ENCODE peak calls at places on chromosomes 1 and 21, in five cellular contexts. E, X, H, C and O are unnamed samples.

GRCh38 chr21:42091899-42092508 is 20.9 kb downstream of the UMODL1 start:
- DNase-seq in E (no peak), X (no peak), H (peak; percentile 68), C (no peak), O (peak; percentile 44)

GRCh38 chr21:16773206-16773605 is 739.6 kb upstream of the CXADR start:
- DNase-seq in E (peak; percentile 57), X (no peak), H (peak; percentile 2), C (peak; percentile 3), O (no peak)

GRCh38 chr1:214990619-214991018 is 91.9 kb upstream of the KCNK2 start:
- DNase-seq in E (peak; percentile 99), X (no peak), H (no peak), C (peak; percentile 84), O (no peak)

GRCh38 chr1:41358152-41358937 is 2.9 kb upstream of the FOXO6 start:
- DNase-seq in E (no peak), X (no peak), H (no peak), C (no peak), O (no peak)

GRCh38 chr1:115239148-115239820 is 98.8 kb downstream of the NGF start:
- DNase-seq in E (peak; percentile 76), X (no peak), H (no peak), C (no peak), O (no peak)

GRCh38 chr1:157302724-157303123 is 164.5 kb upstream of the ETV3 start:
- DNase-seq in E (no peak), X (no peak), H (no peak), C (no peak), O (no peak)

GRCh38 chr1:41399148-41399795 is 38.0 kb downstream of the FOXO6 start:
- DNase-seq in E (no peak), X (no peak), H (peak; percentile 60), C (no peak), O (peak; percentile 53)

GRCh38 chr1:186899577-186899976 is 70.8 kb downstream of the PLA2G4A start:
- DNase-seq in E (no peak), X (no peak), H (no peak), C (no peak), O (no peak)

GRCh38 chr1:3402258-3403010 is 52.0 kb upstream of the ARHGEF16 start:
- DNase-seq in E (no peak), X (no peak), H (no peak), C (no peak), O (no peak)

GRCh38 chr1:222466150-222466865 is 81.6 kb downstream of the HHIPL2 start:
- DNase-seq in E (no peak), X (no peak), H (no peak), C (no peak), O (no peak)

GRCh38 chr1:241352401-241352800 is 4.6 kb downstream of the RGS7 start:
- DNase-seq in E (no peak), X (no peak), H (no peak), C (no peak), O (no peak)

GRCh38 chr1:114345930-114346479 is 165.0 kb downstream of the TRIM33 start:
- DNase-seq in E (no peak), X (no peak), H (peak; percentile 60), C (no peak), O (peak; percentile 77)

GRCh38 chr1:212267460-212267859 is 17.8 kb upstream of the PPP2R5A start:
- DNase-seq in E (no peak), X (no peak), H (no peak), C (no peak), O (no peak)

GRCh38 chr21:44871576-44872265 is 1.8 kb downstream of the PTTG1IP start:
- DNase-seq in E (peak; percentile 77), X (no peak), H (no peak), C (peak; percentile 88), O (no peak)

GRCh38 chr1:9724706-9725476 is 73.4 kb downstream of the PIK3CD start:
- DNase-seq in E (peak; percentile 47), X (no peak), H (peak; percentile 82), C (peak; percentile 57), O (peak; percentile 89)

GRCh38 chr1:15445390-15446122 is 7.3 kb downstream of the CTRC start:
- DNase-seq in E (no peak), X (no peak), H (no peak), C (no peak), O (no peak)

GRCh38 chr1:207711285-207711684 is 40.6 kb upstream of the CD46 start:
- DNase-seq in E (peak; percentile 18), X (no peak), H (peak; percentile 83), C (peak; percentile 45), O (peak; percentile 73)

GRCh38 chr1:233327938-233328660 is 575 bp downstream of the MAP3K21 start:
- DNase-seq in E (no peak), X (peak; percentile 24), H (peak; percentile 60), C (peak; percentile 9), O (peak; percentile 50)

GRCh38 chr1:98783821-98784220 is 122.3 kb downstream of the SNX7 start:
- DNase-seq in E (no peak), X (no peak), H (peak; percentile 55), C (no peak), O (peak; percentile 50)

GRCh38 chr1:48859429-48859828 is 82.7 kb upstream of the BEND5 start:
- DNase-seq in E (no peak), X (no peak), H (no peak), C (no peak), O (no peak)

GRCh38 chr1:106620521-106620954 is 435.9 kb upstream of the PRMT6 start:
- DNase-seq in E (no peak), X (no peak), H (no peak), C (no peak), O (no peak)

GRCh38 chr1:75908717-75909152 is 23.5 kb downstream of the ASB17 start:
- DNase-seq in E (peak; percentile 50), X (peak; percentile 38), H (peak; percentile 79), C (peak; percentile 64), O (peak; percentile 52)

GRCh38 chr1:32540589-32540988 is 1.4 kb downstream of the ZBTB8A start:
- DNase-seq in E (no peak), X (no peak), H (peak; percentile 96), C (peak; percentile 5), O (no peak)

GRCh38 chr21:45072166-45072962 is 2.0 kb upstream of the ADARB1 start:
- DNase-seq in E (no peak), X (no peak), H (no peak), C (no peak), O (no peak)

GRCh38 chr1:45327644-45328515 is 1.2 kb downstream of the HPDL start:
- DNase-seq in E (no peak), X (no peak), H (peak; percentile 70), C (no peak), O (peak; percentile 56)
- H2AK5ac ChIP-seq in E (no peak overlapping the region), X (peak overlapping the region; percentile 48), H (peak overlapping the region; percentile 64), C (no peak overlapping the region), O (no peak overlapping the region)

GRCh38 chr1:203188686-203189232 is 2.3 kb upstream of the CHI3L1 start:
- DNase-seq in E (no peak), X (no peak), H (no peak), C (no peak), O (no peak)
- H2BK15ac ChIP-seq in E (no peak overlapping the region), X (no peak overlapping the region), H (no peak overlapping the region), C (no peak overlapping the region), O (no peak overlapping the region)

DNA sequence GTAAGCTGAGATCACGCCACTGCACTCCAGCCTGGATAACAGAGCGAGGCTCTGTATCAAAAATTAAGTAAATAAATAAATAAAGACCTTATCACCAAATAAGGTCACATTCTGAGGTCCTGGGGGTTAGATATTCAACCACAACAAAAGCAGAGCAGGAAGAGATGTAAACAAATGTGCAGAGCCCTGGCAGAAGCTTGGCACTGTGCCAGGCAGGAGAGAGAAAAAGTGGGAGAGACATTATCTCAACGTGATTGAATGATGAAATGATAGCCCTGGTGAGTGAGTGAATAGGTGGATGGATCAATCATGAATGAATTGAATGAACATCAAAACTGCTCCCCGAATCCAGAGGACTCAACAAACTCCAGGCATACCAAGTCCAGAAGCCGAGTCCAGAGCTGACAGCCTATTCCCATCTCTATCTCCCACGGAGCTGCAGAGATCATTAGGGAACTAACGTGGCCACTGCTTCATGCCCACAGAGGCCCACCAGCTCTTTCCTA is 150.7 kb downstream of the TOMM20 start:
- DNase-seq in E (no peak), X (no peak), H (no peak), C (no peak), O (no peak)
- H2AK5ac ChIP-seq in E (peak overlapping the region; percentile 93), X (no peak overlapping the region), H (no peak overlapping the region), C (peak overlapping the region; percentile 82), O (no peak overlapping the region)

GRCh38 chr1:1302951-1303509 is 4.7 kb downstream of the ACAP3 start:
- DNase-seq in E (no peak), X (no peak), H (no peak), C (no peak), O (no peak)
- H2BK15ac ChIP-seq in E (no peak overlapping the region), X (peak overlapping the region; percentile 37), H (no peak overlapping the region), C (no peak overlapping the region), O (no peak overlapping the region)